ENCODE peak calls at places on chromosomes 11 and 22, in four cellular contexts. U is fibroblast of lung, J is right lobe of liver, L is tibial nerve. X is an unnamed sample.

GRCh38 chr22:48889209-48889830 is 938.4 kb downstream of the BRD1 start:
- DNase-seq in L (no peak), U (no peak), J (peak; percentile 37), X (no peak)

GRCh38 chr11:87036756-87037449 is 831 bp upstream of the TMEM135 start:
- DNase-seq in L (no peak), J (no peak), U (peak; percentile 5), X (no peak)

GRCh38 chr22:32706149-32706548 is 95.4 kb upstream of the TIMP3 start:
- DNase-seq in L (no peak), U (no peak), J (no peak), X (no peak)

GRCh38 chr11:62324738-62325556 is 12.3 kb upstream of the ASRGL1 start:
- DNase-seq in L (no peak), U (no peak), J (no peak), X (no peak)

GRCh38 chr11:10770626-10771254 is 19.7 kb downstream of the CTR9 start:
- DNase-seq in U (peak; percentile 39), L (no peak), J (no peak), X (no peak)

GRCh38 chr11:125132071-125132470 is 20.6 kb upstream of the TMEM218 start:
- DNase-seq in U (peak; percentile 22), J (no peak), L (no peak), X (no peak)

GRCh38 chr11:123590296-123590912 is 64.0 kb downstream of the SCN3B start:
- DNase-seq in J (no peak), L (no peak), U (peak; percentile 63), X (no peak)

GRCh38 chr11:74473382-74474201 is 6.2 kb upstream of the KCNE3 start:
- DNase-seq in L (no peak), J (no peak), U (no peak), X (no peak)

GRCh38 chr22:49676783-49677494 is 150.7 kb downstream of the BRD1 start:
- DNase-seq in L (no peak), J (no peak), U (no peak), X (no peak)

GRCh38 chr22:19641254-19641982 is 72.9 kb upstream of the SEPTIN5 start:
- DNase-seq in J (no peak), L (no peak), U (no peak), X (no peak)

GRCh38 chr11:70002433-70002832 is 75.7 kb upstream of the ANO1 start:
- DNase-seq in L (no peak), U (no peak), J (no peak), X (no peak)

GRCh38 chr22:45473626-45474237 is 29.0 kb upstream of the FBLN1 start:
- DNase-seq in J (no peak), L (no peak), U (no peak), X (no peak)
- H3K4me1 ChIP-seq in J (no peaks in the 10 kb centered on the region), L (peaks cover 14% of the 10 kb centered on the region), U (peaks cover 7% of the 10 kb centered on the region), X (peaks cover 13% of the 10 kb centered on the region)

GRCh38 chr11:120343429-120343828 is 7.2 kb downstream of the ARHGEF12 start:
- DNase-seq in L (no peak), J (no peak), U (no peak), X (no peak)
- H3K4me1 ChIP-seq in L (peaks cover 63% of the 10 kb centered on the region), J (no peaks in the 10 kb centered on the region), U (peaks cover 14% of the 10 kb centered on the region), X (peaks cover 62% of the 10 kb centered on the region)

DNA sequence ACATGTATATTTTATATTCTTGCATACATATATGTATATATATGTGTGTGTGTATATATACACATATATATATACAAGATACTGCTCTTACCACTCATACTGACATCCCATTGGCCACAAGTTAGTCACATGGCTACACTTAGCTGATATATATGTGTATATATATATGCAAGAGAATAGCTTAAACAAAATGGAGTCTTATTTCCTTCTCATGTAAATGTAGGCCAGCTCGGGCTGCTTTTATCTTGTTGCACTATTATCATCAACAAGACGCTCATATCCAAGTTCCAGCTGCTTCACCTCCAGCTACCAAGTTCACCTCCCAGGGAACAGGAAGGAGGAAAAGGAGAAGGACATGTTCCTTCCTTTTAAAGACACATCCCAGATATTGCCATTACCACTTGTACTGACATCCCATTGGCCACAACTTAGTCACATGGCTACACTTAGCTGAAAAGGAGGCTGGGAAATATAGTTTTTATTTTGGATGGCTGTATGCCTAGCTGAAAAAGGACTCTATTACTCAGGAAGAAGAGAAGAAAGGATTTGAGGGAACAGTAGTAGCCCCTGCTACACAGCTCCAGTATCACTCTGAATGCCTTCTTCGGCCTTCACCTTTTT is 1.9 kb upstream of the APOA5 start:
- DNase-seq in J (no peak), L (no peak), U (no peak), X (no peak)
- H3K4me1 ChIP-seq in J (no peaks in the 10 kb centered on the region), L (no peaks in the 10 kb centered on the region), U (peaks cover 9% of the 10 kb centered on the region), X (peaks cover 5% of the 10 kb centered on the region)

GRCh38 chr11:69000831-69001245 is 12.2 kb downstream of the MRGPRF start:
- DNase-seq in J (peak; percentile 72), L (peak; percentile 58), U (peak; percentile 84), X (no peak)

GRCh38 chr11:69002101-69002742 is 10.8 kb downstream of the MRGPRF start:
- DNase-seq in U (no peak), L (peak; percentile 13), J (no peak), X (no peak)

GRCh38 chr11:68999093-68999747 is 13.8 kb downstream of the MRGPRF start:
- DNase-seq in J (no peak), L (no peak), U (peak; percentile 20), X (no peak)

GRCh38 chr11:69001301-69002081 is 11.6 kb downstream of the MRGPRF start:
- DNase-seq in L (peak; percentile 15), J (no peak), U (no peak), X (no peak)

DNA sequence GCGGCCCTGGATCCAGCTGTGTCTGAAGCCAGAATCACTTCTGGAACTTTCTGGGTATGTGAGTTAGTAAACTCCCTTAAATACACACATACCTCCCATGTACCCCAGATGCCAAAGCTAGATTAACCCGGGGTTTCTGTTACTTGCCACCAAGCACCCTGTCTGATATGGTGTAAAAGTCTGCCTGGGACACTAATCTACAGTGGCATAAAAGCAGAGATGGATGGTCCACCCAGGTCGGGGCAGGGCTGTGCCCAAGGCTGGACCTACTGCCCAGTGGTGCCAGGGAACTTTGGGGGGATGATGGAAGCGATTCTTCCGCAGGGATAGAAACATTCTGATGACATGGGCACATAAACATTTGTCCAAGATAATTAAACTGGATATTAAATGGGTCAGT is 12.7 kb downstream of the MRGPRF start:
- DNase-seq in J (no peak), L (peak; percentile 11), U (no peak), X (no peak)
- H3K4me1 ChIP-seq in J (no peaks in the 10 kb centered on the region), L (peaks cover 48% of the 10 kb centered on the region), U (peaks cover 24% of the 10 kb centered on the region), X (peaks cover 5% of the 10 kb centered on the region)

GRCh38 chr11:3164540-3165151 is 464 bp downstream of the OSBPL5 start:
- DNase-seq in L (peak; percentile 11), U (no peak), J (peak; percentile 53), X (no peak)
- H3K4me1 ChIP-seq in L (peaks cover 50% of the 10 kb centered on the region), U (peaks cover 30% of the 10 kb centered on the region), J (no peaks in the 10 kb centered on the region), X (peaks cover 37% of the 10 kb centered on the region)